ENCODE peak calls at places on chromosomes 7 and 10, in five cellular contexts. N is NCI-H1092 treated with DMSO at 0.1 percent for 48 hours, C is kidney epithelial cell, V is HTR-8/SVneo, H is tibial nerve. F is an unnamed sample.
A peak's percentile ranks its signal among the peaks of the same experiment; 100 is the strongest.

GRCh38 chr10:67239864-67240497 is 314.1 kb downstream of the LRRTM3 start:
- DNase-seq in N (no peak), C (no peak), V (no peak), H (no peak), F (no peak)

GRCh38 chr7:90320801-90321494 is at the start of gene FAM237B:
- DNase-seq in N (no peak), C (no peak), V (no peak), H (no peak), F (peak; percentile 9)

GRCh38 chr7:28536259-28536658 is 123.9 kb downstream of the CREB5 start:
- DNase-seq in N (no peak), C (no peak), V (peak; percentile 51), H (no peak), F (no peak)

GRCh38 chr10:70053896-70054641 is 1.4 kb downstream of the MACROH2A2 start:
- DNase-seq in N (no peak), C (no peak), V (peak; percentile 33), H (no peak), F (no peak)

GRCh38 chr7:94001396-94001795 is 2.8 kb downstream of the BET1 start:
- DNase-seq in N (no peak), C (no peak), V (no peak), H (no peak), F (no peak)

GRCh38 chr10:130715686-130716670 is 579.8 kb downstream of the GLRX3 start:
- DNase-seq in N (no peak), C (no peak), V (no peak), H (no peak), F (no peak)

GRCh38 chr10:122646511-122647382 is 52.9 kb downstream of the C10orf120 start:
- DNase-seq in N (no peak), C (no peak), V (no peak), H (no peak), F (no peak)

GRCh38 chr7:28954936-28955335 is 3.2 kb downstream of the TRIL start:
- DNase-seq in N (no peak), C (no peak), V (no peak), H (no peak), F (no peak)

GRCh38 chr7:24980695-24981543 is 941 bp upstream of the OSBPL3 start:
- DNase-seq in N (peak; percentile 22), C (no peak), V (no peak), H (peak; percentile 5), F (peak; percentile 50)

GRCh38 chr7:26638140-26638539 is 226.2 kb downstream of the SKAP2 start:
- DNase-seq in N (no peak), C (no peak), V (no peak), H (no peak), F (no peak)

GRCh38 chr7:83936056-83936703 is 258.4 kb downstream of the SEMA3A start:
- DNase-seq in N (peak; percentile 47), C (peak; percentile 34), V (peak; percentile 42), H (peak; percentile 50), F (peak; percentile 79)

GRCh38 chr10:1737222-1738061 is at the start of gene ADARB2:
- DNase-seq in N (peak; percentile 96), C (peak; percentile 29), V (no peak), H (peak; percentile 29), F (no peak)

GRCh38 chr7:81608748-81609382 is 161.0 kb downstream of the HGF start:
- DNase-seq in N (no peak), C (no peak), V (no peak), H (no peak), F (no peak)

GRCh38 chr7:122748195-122748594 is 45.5 kb upstream of the RNF148 start:
- DNase-seq in N (no peak), C (no peak), V (no peak), H (no peak), F (no peak)

GRCh38 chr7:85773116-85773783 is 586.4 kb upstream of the SEMA3D start:
- DNase-seq in N (no peak), C (no peak), V (peak; percentile 1), H (no peak), F (no peak)

GRCh38 chr10:103598654-103599115 is 105.2 kb downstream of the NEURL1 start:
- DNase-seq in N (peak; percentile 42), C (peak; percentile 26), V (peak; percentile 88), H (peak; percentile 65), F (peak; percentile 62)

GRCh38 chr10:86160890-86161585 is 205.6 kb downstream of the GRID1 start:
- DNase-seq in N (no peak), C (no peak), V (no peak), H (no peak), F (no peak)

GRCh38 chr7:70455925-70456324 is 676.0 kb upstream of the GALNT17 start:
- DNase-seq in N (no peak), C (no peak), V (no peak), H (no peak), F (no peak)

GRCh38 chr7:98212532-98213041 is 1.3 kb downstream of the BHLHA15 start:
- DNase-seq in N (no peak), C (no peak), V (no peak), H (no peak), F (no peak)

GRCh38 chr7:133040178-133040577 is 41.7 kb downstream of the CHCHD3 start:
- DNase-seq in N (no peak), C (no peak), V (no peak), H (no peak), F (no peak)

GRCh38 chr7:76191783-76192240 is 9.9 kb upstream of the SRRM3 start:
- DNase-seq in N (no peak), C (no peak), V (peak; percentile 18), H (no peak), F (peak; percentile 24)

GRCh38 chr7:111560773-111561658 is 1.3 kb downstream of the IMMP2L start:
- DNase-seq in N (peak; percentile 46), C (peak; percentile 31), V (no peak), H (peak; percentile 34), F (peak; percentile 42)

GRCh38 chr7:77284633-77285032 is 85.0 kb upstream of the FGL2 start:
- DNase-seq in N (no peak), C (no peak), V (no peak), H (no peak), F (no peak)

GRCh38 chr10:124939290-124939689 is 2.6 kb upstream of the ZRANB1 start:
- DNase-seq in N (no peak), C (no peak), V (no peak), H (no peak), F (no peak)

GRCh38 chr10:76113952-76114351 is 682.5 kb downstream of the LRMDA start:
- DNase-seq in N (no peak), C (no peak), V (peak; percentile 22), H (no peak), F (no peak)

GRCh38 chr10:34492081-34492480 is 323.0 kb downstream of the PARD3 start:
- DNase-seq in N (peak; percentile 72), C (no peak), V (no peak), H (no peak), F (no peak)